ENCODE peak calls at places on chromosomes 13 and 19, in eight cellular contexts. P, N, A, H, V, M, U and B are unnamed samples. For H3K4me1, the result is how much of the 10 kb centered on the place peaks cover.

GRCh38 chr13:99322297-99323103 is 15.3 kb upstream of the GPR183 start:
- DNase-seq in V (no peak), P (peak), U (no peak), H (peak), M (peak), N (no peak), A (no peak), B (no peak)

GRCh38 chr13:30021611-30022010 is 171.2 kb upstream of the UBL3 start:
- DNase-seq in U (no peak), V (no peak), P (no peak), H (no peak), A (no peak), M (no peak), N (no peak), B (no peak)

GRCh38 chr19:5154129-5154798 is 185.4 kb downstream of the KDM4B start:
- DNase-seq in A (no peak), V (no peak), N (peak), H (peak), M (peak), P (no peak), U (no peak), B (no peak)

GRCh38 chr13:74131206-74131605 is 3.0 kb downstream of the KLF12 start:
- DNase-seq in A (peak), U (no peak), V (no peak), N (no peak), P (no peak), M (no peak), H (no peak), B (no peak)

GRCh38 chr19:4776436-4777205 is 14.9 kb upstream of the FEM1A start:
- DNase-seq in U (no peak), N (no peak), V (no peak), M (peak), H (peak), P (no peak), A (no peak), B (no peak)

GRCh38 chr19:1592755-1593628 is at the start of gene MBD3:
- DNase-seq in H (peak), V (peak), A (peak), M (peak), U (peak), N (peak), P (peak), B (peak)

GRCh38 chr13:42645717-42646116 is 71.8 kb downstream of the TNFSF11 start:
- DNase-seq in P (no peak), V (no peak), N (no peak), A (no peak), H (no peak), M (no peak), U (no peak), B (no peak)

GRCh38 chr19:57665261-57665806 is 3.4 kb upstream of the ZSCAN4 start:
- DNase-seq in H (no peak), V (no peak), U (no peak), N (no peak), P (no peak), M (no peak), A (no peak), B (no peak)

GRCh38 chr13:73607489-73608156 is 526.6 kb downstream of the KLF12 start:
- DNase-seq in V (no peak), P (no peak), M (no peak), A (no peak), H (peak), U (no peak), N (no peak), B (no peak)

GRCh38 chr19:32719611-32720059 is at the start of gene TDRD12:
- DNase-seq in P (no peak), H (no peak), A (no peak), V (no peak), N (peak), U (no peak), M (no peak), B (no peak)

GRCh38 chr19:9620842-9621155 is 233 bp downstream of the ZNF561 start:
- DNase-seq in H (no peak), N (no peak), U (no peak), A (no peak), M (no peak), P (no peak), V (no peak), B (no peak)

GRCh38 chr13:87120476-87120875 is 550.7 kb upstream of the SLITRK5 start:
- DNase-seq in N (no peak), A (no peak), V (no peak), H (no peak), U (no peak), P (no peak), M (no peak), B (no peak)

GRCh38 chr13:113410472-113411201 is 42.7 kb downstream of the ADPRHL1 start:
- DNase-seq in P (peak), V (no peak), M (peak), N (peak), H (peak), U (peak), A (no peak), B (peak)

GRCh38 chr19:49870309-49870901 is 3.0 kb upstream of the PNKP start:
- DNase-seq in A (no peak), V (no peak), U (no peak), P (no peak), M (no peak), H (peak), N (no peak), B (peak)

GRCh38 chr19:15379996-15380647 is 535 bp upstream of the AKAP8 start:
- DNase-seq in H (peak), M (peak), U (peak), A (peak), N (peak), V (no peak), P (peak), B (peak)

GRCh38 chr19:38006361-38007045 is 99.5 kb downstream of the SIPA1L3 start:
- DNase-seq in V (no peak), P (no peak), H (no peak), A (no peak), M (no peak), U (no peak), N (no peak), B (no peak)

GRCh38 chr13:98549006-98549727 is 27.7 kb downstream of the STK24 start:
- DNase-seq in H (peak), P (peak), N (no peak), M (peak), V (no peak), A (no peak), U (no peak), B (no peak)

GRCh38 chr13:90640976-90641375 is 706.5 kb upstream of the MIR17HG start:
- DNase-seq in N (no peak), U (no peak), V (no peak), M (peak), P (peak), A (no peak), H (peak), B (no peak)

DNA sequence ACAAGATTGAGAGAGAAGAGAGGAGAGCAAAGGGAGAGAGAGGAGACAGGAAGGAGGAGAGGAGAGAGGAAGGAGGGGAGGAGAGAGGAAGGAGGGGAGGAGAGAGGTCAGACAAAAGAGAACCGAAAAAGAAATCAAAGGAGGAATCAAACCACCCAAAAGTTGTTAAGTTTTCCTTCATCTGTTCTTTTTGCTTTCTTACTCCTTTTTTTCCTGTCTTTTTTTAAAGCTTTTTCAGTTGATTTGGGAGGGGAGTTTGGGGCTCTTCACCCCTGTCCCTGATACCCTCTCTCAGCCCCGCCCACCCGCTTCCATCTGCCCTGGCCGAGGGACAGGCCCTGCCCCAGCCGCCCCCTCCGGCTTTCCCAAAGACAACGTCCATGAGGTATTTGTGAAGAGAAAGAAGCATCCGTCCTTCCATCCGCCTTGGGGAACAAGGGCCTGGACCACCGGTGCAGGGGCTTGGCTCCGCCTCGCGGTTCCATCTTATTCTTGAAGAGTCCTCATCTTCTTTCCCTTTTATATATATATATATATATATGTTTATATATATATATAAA is 13.3 kb downstream of the ZNF574 start:
- DNase-seq in U (no peak), N (no peak), A (no peak), H (no peak), P (no peak), V (no peak), M (no peak), B (peak)
- H3K27ac ChIP-seq in U (no peak), N (peak), A (no peak), H (no peak), P (no peak), V (no peak), M (no peak), B (no peak)

GRCh38 chr19:46911456-46911855 is 50.7 kb downstream of the ARHGAP35 start:
- DNase-seq in N (no peak), M (no peak), P (no peak), H (no peak), U (no peak), V (no peak), A (no peak), B (no peak)

GRCh38 chr19:46913198-46913851 is 52.5 kb downstream of the ARHGAP35 start:
- DNase-seq in V (no peak), U (no peak), A (no peak), H (no peak), N (no peak), M (no peak), P (no peak), B (no peak)

GRCh38 chr19:46915386-46915785 is 54.6 kb downstream of the ARHGAP35 start:
- DNase-seq in U (no peak), H (no peak), P (no peak), V (no peak), N (no peak), M (no peak), A (no peak), B (no peak)

GRCh38 chr19:46916971-46917370 is 56.2 kb downstream of the ARHGAP35 start:
- DNase-seq in M (no peak), U (no peak), A (no peak), H (no peak), P (no peak), V (no peak), N (no peak), B (no peak)

DNA sequence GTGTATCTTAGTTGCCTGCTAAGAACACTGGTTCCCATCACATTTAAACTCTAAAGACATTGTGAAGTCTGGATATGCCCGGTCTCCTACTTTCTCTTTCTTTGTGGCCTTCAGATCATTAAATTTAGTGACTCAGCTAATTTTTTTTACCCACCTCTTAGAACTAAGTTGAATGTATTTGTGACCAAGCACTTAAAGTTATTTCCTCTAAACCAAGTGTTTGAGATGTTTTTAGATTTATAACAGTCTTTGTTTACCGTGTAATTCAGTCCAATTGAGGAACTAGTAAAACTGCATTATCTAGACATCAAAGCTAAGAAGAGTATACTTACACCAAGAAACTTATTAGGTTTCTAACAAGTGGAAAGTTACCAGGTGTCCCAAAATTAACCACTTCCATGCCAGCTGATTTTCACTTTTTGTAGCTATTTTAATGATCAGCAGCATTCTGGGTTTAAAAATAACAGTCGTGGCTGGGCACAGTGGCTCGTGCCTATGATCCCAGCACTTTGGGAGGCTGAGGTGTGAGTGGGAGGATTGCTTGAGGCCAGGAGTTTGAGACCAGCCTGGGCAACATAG is 53.1 kb downstream of the ARHGAP35 start:
- DNase-seq in H (peak), V (no peak), M (no peak), U (no peak), A (no peak), P (peak), N (peak), B (no peak)
- H3K4me3 ChIP-seq in H (peak), V (no peak), M (no peak), U (no peak), A (no peak), P (no peak), N (peak), B (no peak)

GRCh38 chr19:19463348-19464117 is 51.8 kb downstream of the TSSK6 start:
- DNase-seq in P (no peak), U (no peak), N (no peak), A (no peak), M (no peak), V (no peak), H (no peak), B (peak)
- H3K4me1 ChIP-seq in P (half or more), U (under half), N (under half), A (half or more), M (half or more), V (half or more), H (under half), B (half or more)

GRCh38 chr19:19162495-19162894 is 7.6 kb downstream of the MEF2B start:
- DNase-seq in H (no peak), P (no peak), U (no peak), M (no peak), N (no peak), V (no peak), A (no peak), B (no peak)
- H3K27ac ChIP-seq in H (no peak), P (no peak), U (no peak), M (no peak), N (no peak), V (no peak), A (no peak), B (no peak)